ENCODE peak calls at places on chromosomes 5 and 9, in six cellular contexts. S, W, E, A, C and T are unnamed samples.

GRCh38 chr9:116899337-116900006 is 212.4 kb downstream of the TRIM32 start:
- DNase-seq in A (no peak), W (no peak), E (peak), C (no peak), S (no peak), T (no peak)

GRCh38 chr9:3441197-3441816 is 84.5 kb downstream of the RFX3 start:
- DNase-seq in A (peak), W (peak), S (no peak), C (peak), E (peak), T (peak)

GRCh38 chr9:127505396-127506116 is 54.2 kb downstream of the LRSAM1 start:
- DNase-seq in C (no peak), A (no peak), S (no peak), W (no peak), E (peak), T (peak)

GRCh38 chr5:78533356-78533755 is 115.2 kb downstream of the LHFPL2 start:
- DNase-seq in C (no peak), W (no peak), A (no peak), S (no peak), E (no peak), T (no peak)

GRCh38 chr5:135457424-135458071 is 5.4 kb upstream of the TIFAB start:
- DNase-seq in W (peak), C (no peak), S (peak), A (peak), E (peak), T (peak)

GRCh38 chr5:118891252-118891651 is 97.1 kb downstream of the DTWD2 start:
- DNase-seq in E (peak), A (no peak), W (no peak), C (no peak), S (no peak), T (no peak)

GRCh38 chr5:129906177-129906887 is 2.1 kb downstream of the CHSY3 start:
- DNase-seq in S (no peak), C (peak), W (no peak), A (no peak), E (peak), T (no peak)

GRCh38 chr9:69155341-69156030 is 18.6 kb upstream of the TJP2 start:
- DNase-seq in E (no peak), C (no peak), W (no peak), A (no peak), S (no peak), T (no peak)

GRCh38 chr9:84670106-84670800 is 724 bp downstream of the NTRK2 start:
- DNase-seq in A (no peak), S (peak), W (peak), E (no peak), C (no peak), T (peak)

GRCh38 chr5:126007841-126008240 is 415.4 kb upstream of the GRAMD2B start:
- DNase-seq in E (no peak), W (no peak), S (no peak), A (no peak), C (no peak), T (no peak)

GRCh38 chr5:114360816-114361723 is 800 bp upstream of the KCNN2 start:
- DNase-seq in W (peak), C (peak), S (peak), E (no peak), A (no peak), T (peak)

GRCh38 chr9:128068656-128069221 is 707 bp downstream of the SLC25A25 start:
- DNase-seq in C (no peak), A (no peak), W (no peak), E (no peak), S (peak), T (no peak)